ENCODE peak calls at places on chromosome 2, in four cellular contexts. G is cardiac fibroblast, H is cardiac muscle cell, N is WTC11. C is an unnamed sample.

GRCh38 chr2:12797815-12798214 is 81.1 kb downstream of the TRIB2 start:
- DNase-seq in G (peak; percentile 94), H (no peak), N (no peak), C (no peak)

GRCh38 chr2:62216616-62217015 is 20.7 kb downstream of the B3GNT2 start:
- DNase-seq in G (peak; percentile 97), H (no peak), N (no peak), C (no peak)

GRCh38 chr2:209431701-209432100 is 7.9 kb downstream of the MAP2 start:
- DNase-seq in G (no peak), H (no peak), N (no peak), C (no peak)

GRCh38 chr2:174259981-174260380 is 11.6 kb upstream of the OLA1 start:
- DNase-seq in G (peak; percentile 85), H (no peak), N (no peak), C (no peak)

GRCh38 chr2:9641641-9642040 is 10.8 kb upstream of the YWHAQ start:
- DNase-seq in G (no peak), H (no peak), N (no peak), C (no peak)

GRCh38 chr2:33417093-33417492 is 59.4 kb upstream of the RASGRP3 start:
- DNase-seq in G (peak; percentile 75), H (no peak), N (no peak), C (no peak)

GRCh38 chr2:43484323-43484930 is 111.4 kb downstream of the THADA start:
- DNase-seq in G (peak; percentile 94), H (peak; percentile 81), N (no peak), C (peak; percentile 10)

GRCh38 chr2:211760103-211760502 is 778.5 kb downstream of the ERBB4 start:
- DNase-seq in G (no peak), H (no peak), N (no peak), C (no peak)

GRCh38 chr2:69026026-69026425 is 13.0 kb downstream of the ANTXR1 start:
- DNase-seq in G (peak; percentile 76), H (no peak), N (peak; percentile 45), C (peak; percentile 52)

GRCh38 chr2:102975996-102976636 is 214.3 kb downstream of the TMEM182 start:
- DNase-seq in G (peak; percentile 2), H (peak; percentile 71), N (peak; percentile 64), C (peak; percentile 16)

GRCh38 chr2:24887325-24887874 is 32.6 kb downstream of the ADCY3 start:
- DNase-seq in G (no peak), H (no peak), N (no peak), C (no peak)

GRCh38 chr2:28590496-28591301 is 94.8 kb downstream of the PLB1 start:
- DNase-seq in G (no peak), H (no peak), N (no peak), C (no peak)

GRCh38 chr2:232479341-232480200 is 8.1 kb downstream of the ECEL1 start:
- DNase-seq in G (no peak), H (no peak), N (no peak), C (no peak)

GRCh38 chr2:20531633-20532262 is 84.9 kb downstream of the RHOB start:
- DNase-seq in G (no peak), H (no peak), N (no peak), C (no peak)

GRCh38 chr2:217142649-217143266 is 282.9 kb upstream of the TNP1 start:
- DNase-seq in G (peak; percentile 52), H (no peak), N (peak; percentile 69), C (no peak)

GRCh38 chr2:134539946-134540345 is 178.9 kb downstream of the TMEM163 start:
- DNase-seq in G (no peak), H (no peak), N (no peak), C (no peak)

GRCh38 chr2:28869494-28870145 is 489 bp downstream of the TRMT61B start:
- DNase-seq in G (no peak), H (peak; percentile 52), N (no peak), C (peak; percentile 23)

GRCh38 chr2:188522517-188522916 is 230.8 kb downstream of the GULP1 start:
- DNase-seq in G (peak; percentile 49), H (no peak), N (no peak), C (no peak)

GRCh38 chr2:109256921-109257320 is 127.9 kb downstream of the SH3RF3 start:
- DNase-seq in G (peak; percentile 64), H (no peak), N (no peak), C (no peak)

GRCh38 chr2:65431417-65432226 is 777 bp downstream of the SPRED2 start:
- DNase-seq in G (peak; percentile 33), H (peak; percentile 72), N (peak; percentile 48), C (peak; percentile 82)

GRCh38 chr2:138779451-138780440 is at the start of gene NXPH2:
- DNase-seq in G (peak; percentile 4), H (peak; percentile 61), N (peak; percentile 59), C (no peak)

GRCh38 chr2:238838786-238839327 is 9.0 kb upstream of the TWIST2 start:
- DNase-seq in G (no peak), H (no peak), N (no peak), C (no peak)

GRCh38 chr2:238839428-238839827 is 8.5 kb upstream of the TWIST2 start:
- DNase-seq in G (no peak), H (no peak), N (no peak), C (no peak)

GRCh38 chr2:238843476-238843875 is 4.4 kb upstream of the TWIST2 start:
- DNase-seq in G (no peak), H (no peak), N (no peak), C (no peak)

GRCh38 chr2:238845583-238846480 is 2.1 kb upstream of the TWIST2 start:
- DNase-seq in G (no peak), H (no peak), N (no peak), C (no peak)

DNA sequence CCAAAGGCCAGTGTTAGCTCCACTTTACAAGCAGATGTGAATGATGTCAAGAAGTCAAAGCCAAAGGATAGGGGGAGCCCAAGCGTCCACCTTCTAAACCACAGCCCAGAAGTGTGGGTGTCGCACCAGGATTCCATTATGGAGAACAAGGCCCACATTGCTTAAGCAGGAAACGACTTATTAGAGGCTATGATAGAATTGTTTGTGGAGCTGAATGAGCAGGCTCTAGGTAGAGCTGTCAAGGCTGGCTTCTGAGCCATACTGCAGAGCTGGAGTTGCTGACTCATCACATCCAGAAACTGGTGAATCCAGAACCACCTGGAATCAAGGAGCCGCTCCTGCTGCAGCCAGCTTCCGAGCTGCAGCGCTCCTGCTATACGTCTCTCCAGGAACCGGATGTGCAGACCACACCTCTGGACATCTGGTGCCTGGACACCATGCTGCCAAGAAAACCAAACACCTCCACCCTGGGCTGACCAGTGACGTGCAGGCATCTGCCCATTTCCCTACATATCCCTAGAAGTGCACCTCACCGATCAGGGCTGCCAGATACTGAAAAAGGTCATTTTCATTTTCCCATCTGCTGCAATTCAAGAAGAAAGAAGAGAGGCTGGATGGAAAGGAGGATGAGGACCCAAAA is 6.2 kb upstream of the TWIST2 start:
- DNase-seq in G (peak; percentile 28), H (no peak), N (no peak), C (no peak)
- TF ChIP-seq CTCF in G (no peak), H (no peak), N (no peak), C (no peak)

GRCh38 chr2:81260320-81260719 is 955.8 kb upstream of the LRRTM1 start:
- DNase-seq in G (no peak), H (no peak), N (no peak), C (no peak)

GRCh38 chr2:81263989-81264388 is 959.4 kb upstream of the LRRTM1 start:
- DNase-seq in G (no peak), H (no peak), N (no peak), C (no peak)

DNA sequence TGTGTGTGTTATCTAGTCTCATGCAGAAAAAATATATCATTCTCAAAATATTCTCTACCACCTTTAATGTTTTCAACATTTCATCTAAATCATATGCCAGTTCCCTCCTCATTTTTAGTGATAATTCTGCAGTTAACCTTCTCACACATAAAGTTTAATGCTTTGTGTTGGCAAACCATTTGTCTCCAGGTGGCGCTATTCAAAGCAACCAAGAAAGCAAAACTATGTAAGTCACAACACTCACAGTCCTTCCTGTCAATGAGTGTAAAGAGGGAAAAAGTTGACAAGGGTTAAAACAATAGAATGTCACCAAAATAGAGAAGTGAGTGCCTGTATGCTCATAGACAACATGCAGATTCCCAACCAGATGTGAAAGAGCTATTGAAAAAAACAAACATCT is 961.6 kb upstream of the LRRTM1 start:
- DNase-seq in G (no peak), H (peak; percentile 45), N (peak; percentile 15), C (no peak)
- TF ChIP-seq CTCF in G (no peak), H (peak; percentile 3), N (peak; percentile 37), C (no peak)

DNA sequence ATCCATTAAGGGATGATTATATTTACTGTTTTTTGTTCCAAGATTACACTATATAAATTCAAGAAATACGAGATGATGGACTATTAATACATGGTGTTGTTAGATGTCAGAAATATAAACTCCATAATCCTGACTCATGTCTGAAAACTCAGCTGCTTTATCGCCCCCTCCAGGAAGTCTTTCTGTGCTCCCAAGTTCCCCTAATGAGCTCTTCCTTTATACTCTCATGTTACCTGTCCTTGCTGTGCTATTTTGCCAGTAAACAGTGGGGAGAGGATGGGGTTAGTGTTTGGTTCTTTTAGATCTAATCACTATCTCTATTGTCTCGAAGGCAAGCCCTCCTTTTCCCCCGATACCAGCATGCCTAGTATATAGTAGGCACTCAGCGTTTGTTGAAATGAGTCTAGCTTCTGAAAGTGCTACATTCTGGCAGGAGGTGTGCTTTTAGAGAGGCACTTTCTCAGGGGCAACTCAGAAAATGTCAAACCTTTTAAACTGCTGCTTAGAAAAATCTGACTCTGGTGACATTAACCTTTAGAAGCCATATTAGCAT is 21.4 kb upstream of the BARD1 start:
- DNase-seq in G (peak; percentile 60), H (no peak), N (no peak), C (no peak)
- TF ChIP-seq CTCF in G (peak; percentile 52), H (peak; percentile 53), N (no peak), C (peak; percentile 8)

GRCh38 chr2:235021752-235022151 is 69.9 kb downstream of the SH3BP4 start:
- DNase-seq in G (peak; percentile 98), H (no peak), N (no peak), C (no peak)
- TF ChIP-seq CTCF in G (no peak), H (no peak), N (no peak), C (no peak)

GRCh38 chr2:218780026-218780425 is 1.9 kb upstream of the CYP27A1 start:
- DNase-seq in G (no peak), H (no peak), N (no peak), C (no peak)
- TF ChIP-seq CTCF in G (no peak), H (no peak), N (no peak), C (no peak)

GRCh38 chr2:117921520-117921919 is 92.3 kb downstream of the CCDC93 start:
- DNase-seq in G (no peak), H (no peak), N (no peak), C (no peak)

GRCh38 chr2:117918608-117919007 is 95.3 kb downstream of the CCDC93 start:
- DNase-seq in G (no peak), H (no peak), N (no peak), C (no peak)

DNA sequence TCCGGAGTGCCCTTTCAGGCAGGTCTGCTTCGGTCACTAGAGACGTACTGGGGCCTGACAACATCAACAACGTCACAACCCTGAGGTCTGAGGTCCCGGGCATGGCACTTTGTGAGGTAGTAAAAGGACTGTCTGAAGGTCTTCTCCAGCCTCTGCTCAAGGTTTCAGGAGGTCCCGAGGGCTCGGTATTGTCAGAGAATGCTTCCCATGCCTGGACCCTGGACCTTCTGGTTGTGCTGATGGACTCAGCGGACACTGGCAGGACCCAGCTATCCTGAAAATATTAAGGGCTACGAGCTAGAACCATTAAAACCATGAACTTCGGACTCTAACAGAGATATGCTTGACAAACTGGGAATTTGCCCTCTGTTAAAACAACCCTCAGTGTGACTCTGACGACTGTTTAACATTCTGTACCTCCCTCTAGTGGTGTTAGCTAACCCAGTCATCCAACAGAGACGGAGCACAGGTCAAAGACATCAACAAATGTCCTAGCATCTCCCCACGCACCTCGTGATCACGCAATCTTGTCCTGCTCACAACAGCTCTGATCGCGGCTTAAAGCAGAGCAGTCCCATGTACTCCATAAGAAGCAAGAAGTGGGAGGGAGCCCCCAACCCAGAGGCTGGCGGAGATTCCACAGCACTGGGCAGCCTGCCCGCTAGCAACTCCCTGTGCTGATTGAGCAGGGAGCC is 96.5 kb downstream of the CCDC93 start:
- DNase-seq in G (peak; percentile 39), H (peak; percentile 5), N (no peak), C (no peak)
- TF ChIP-seq CTCF in G (peak; percentile 37), H (peak; percentile 36), N (no peak), C (no peak)